ENCODE peak calls at places on chromosome 13, in four cellular contexts. B is HepG2, Y is GM12878, E is A549. C is an unnamed sample.

GRCh38 chr13:46721054-46721453 is 75.9 kb downstream of the ESD start:
- DNase-seq in B (peak), Y (no peak), E (peak), C (peak)

GRCh38 chr13:26964278-26965057 is 203.9 kb upstream of the GPR12 start:
- DNase-seq in B (no peak), Y (no peak), E (no peak), C (no peak)

GRCh38 chr13:20191902-20192469 is 752 bp downstream of the GJB2 start:
- DNase-seq in B (no peak), Y (no peak), E (no peak), C (no peak)

GRCh38 chr13:71867101-71867814 is at the start of gene DACH1:
- DNase-seq in B (peak), Y (no peak), E (no peak), C (peak)

GRCh38 chr13:23381877-23382276 is 51.6 kb downstream of the SACS start:
- DNase-seq in B (no peak), Y (no peak), E (no peak), C (no peak)

GRCh38 chr13:75251188-75251587 is 230.8 kb downstream of the TBC1D4 start:
- DNase-seq in B (no peak), Y (no peak), E (no peak), C (no peak)

GRCh38 chr13:112450118-112450517 is 74.0 kb downstream of the SPACA7 start:
- DNase-seq in B (no peak), Y (no peak), E (no peak), C (no peak)

GRCh38 chr13:80814541-80814940 is 473.6 kb upstream of the SPRY2 start:
- DNase-seq in B (no peak), Y (no peak), E (no peak), C (no peak)

GRCh38 chr13:25469179-25469545 is 97.4 kb downstream of the ATP8A2 start:
- DNase-seq in B (no peak), Y (no peak), E (no peak), C (no peak)

GRCh38 chr13:50732712-50733111 is 110.8 kb downstream of the DLEU7 start:
- DNase-seq in B (no peak), Y (no peak), E (no peak), C (no peak)

GRCh38 chr13:47396915-47397314 is 500.1 kb upstream of the HTR2A start:
- DNase-seq in B (no peak), Y (no peak), E (no peak), C (no peak)

GRCh38 chr13:95643814-95644598 is 500 bp downstream of the DZIP1 start:
- DNase-seq in B (peak), Y (no peak), E (peak), C (no peak)

GRCh38 chr13:30338331-30338851 is 31.0 kb upstream of the KATNAL1 start:
- DNase-seq in B (no peak), Y (no peak), E (no peak), C (no peak)

GRCh38 chr13:24226762-24227161 is 66.2 kb downstream of the SPATA13 start:
- DNase-seq in B (no peak), Y (no peak), E (no peak), C (no peak)

GRCh38 chr13:74574964-74575728 is 440.9 kb upstream of the KLF12 start:
- DNase-seq in B (no peak), Y (no peak), E (no peak), C (no peak)

GRCh38 chr13:61810065-61810464 is 394.4 kb upstream of the PCDH20 start:
- DNase-seq in B (no peak), Y (no peak), E (no peak), C (no peak)

GRCh38 chr13:52454459-52454824 is 836 bp upstream of the CKAP2 start:
- DNase-seq in B (no peak), Y (peak), E (no peak), C (peak)

GRCh38 chr13:40477623-40478608 is 188.5 kb downstream of the FOXO1 start:
- DNase-seq in B (peak), Y (no peak), E (no peak), C (no peak)

GRCh38 chr13:88802886-88803285 is 1131.7 kb downstream of the SLITRK5 start:
- DNase-seq in B (no peak), Y (no peak), E (no peak), C (no peak)

GRCh38 chr13:22828081-22828480 is 352.7 kb upstream of the SGCG start:
- DNase-seq in B (no peak), Y (no peak), E (no peak), C (no peak)

GRCh38 chr13:36453518-36453917 is 21.2 kb downstream of the CCNA1 start:
- DNase-seq in B (no peak), Y (no peak), E (no peak), C (no peak)

GRCh38 chr13:40230833-40231266 is 435.6 kb downstream of the FOXO1 start:
- DNase-seq in B (no peak), Y (no peak), E (no peak), C (no peak)

GRCh38 chr13:24680258-24680920 is at the start of gene ATP12A:
- DNase-seq in B (no peak), Y (no peak), E (no peak), C (no peak)

GRCh38 chr13:63112799-63113395 is 1697.2 kb upstream of the PCDH20 start:
- DNase-seq in B (no peak), Y (no peak), E (no peak), C (no peak)

GRCh38 chr13:32212420-32212819 is 102.7 kb downstream of the ZAR1L start:
- DNase-seq in B (no peak), Y (no peak), E (no peak), C (no peak)

GRCh38 chr13:29978211-29978610 is 127.8 kb upstream of the UBL3 start:
- DNase-seq in B (no peak), Y (no peak), E (no peak), C (no peak)

GRCh38 chr13:74132768-74133656 is 1.2 kb downstream of the KLF12 start:
- DNase-seq in B (no peak), Y (no peak), E (no peak), C (no peak)

GRCh38 chr13:75635621-75636338 is at the start of gene LMO7:
- DNase-seq in B (peak), Y (no peak), E (peak), C (peak)

GRCh38 chr13:102020611-102021216 is 381.1 kb downstream of the FGF14 start:
- DNase-seq in B (no peak), Y (no peak), E (no peak), C (no peak)

GRCh38 chr13:31477961-31478360 is 261.4 kb upstream of the RXFP2 start:
- DNase-seq in B (no peak), Y (no peak), E (no peak), C (no peak)

GRCh38 chr13:67829641-67830040 is 599.5 kb upstream of the PCDH9 start:
- DNase-seq in B (no peak), Y (no peak), E (no peak), C (no peak)

GRCh38 chr13:95233026-95233635 is 68.1 kb downstream of the ABCC4 start:
- DNase-seq in B (no peak), Y (no peak), E (no peak), C (no peak)

GRCh38 chr13:74528751-74529513 is 394.7 kb upstream of the KLF12 start:
- DNase-seq in B (no peak), Y (no peak), E (no peak), C (no peak)

GRCh38 chr13:34349091-34349722 is 531.3 kb downstream of the RFC3 start:
- DNase-seq in B (no peak), Y (no peak), E (no peak), C (no peak)

GRCh38 chr13:31119966-31120733 is 41.6 kb downstream of the HSPH1 start:
- DNase-seq in B (no peak), Y (no peak), E (no peak), C (no peak)

GRCh38 chr13:107203146-107203847 is 635.4 kb upstream of the ARGLU1 start:
- DNase-seq in B (peak), Y (no peak), E (peak), C (no peak)
- TF ChIP-seq POLR2AphosphoS2 in B (no peak), Y (no peak), E (no peak), C (no peak)

GRCh38 chr13:114066956-114067355 is 65.5 kb downstream of the RASA3 start:
- DNase-seq in B (no peak), Y (no peak), E (no peak), C (no peak)

GRCh38 chr13:114065141-114065925 is 67.1 kb downstream of the RASA3 start:
- DNase-seq in B (peak), Y (no peak), E (peak), C (peak)

GRCh38 chr13:114067381-114067885 is 65.0 kb downstream of the RASA3 start:
- DNase-seq in B (no peak), Y (peak), E (no peak), C (no peak)

GRCh38 chr13:114064516-114065140 is 67.8 kb downstream of the RASA3 start:
- DNase-seq in B (no peak), Y (no peak), E (no peak), C (peak)

GRCh38 chr13:114065926-114066774 is 66.3 kb downstream of the RASA3 start:
- DNase-seq in B (no peak), Y (no peak), E (no peak), C (no peak)
- TF ChIP-seq POLR2AphosphoS2 in B (no peak), Y (no peak), E (no peak), C (no peak)

GRCh38 chr13:44068737-44069136 is 189.0 kb downstream of the LACC1 start:
- DNase-seq in B (no peak), Y (no peak), E (no peak), C (no peak)
- TF ChIP-seq POLR2AphosphoS2 in B (no peak), Y (no peak), E (no peak), C (no peak)

GRCh38 chr13:38202730-38203129 is 146.9 kb upstream of the UFM1 start:
- DNase-seq in B (no peak), Y (no peak), E (no peak), C (no peak)
- TF ChIP-seq POLR2AphosphoS2 in B (no peak), Y (no peak), E (no peak), C (no peak)

DNA sequence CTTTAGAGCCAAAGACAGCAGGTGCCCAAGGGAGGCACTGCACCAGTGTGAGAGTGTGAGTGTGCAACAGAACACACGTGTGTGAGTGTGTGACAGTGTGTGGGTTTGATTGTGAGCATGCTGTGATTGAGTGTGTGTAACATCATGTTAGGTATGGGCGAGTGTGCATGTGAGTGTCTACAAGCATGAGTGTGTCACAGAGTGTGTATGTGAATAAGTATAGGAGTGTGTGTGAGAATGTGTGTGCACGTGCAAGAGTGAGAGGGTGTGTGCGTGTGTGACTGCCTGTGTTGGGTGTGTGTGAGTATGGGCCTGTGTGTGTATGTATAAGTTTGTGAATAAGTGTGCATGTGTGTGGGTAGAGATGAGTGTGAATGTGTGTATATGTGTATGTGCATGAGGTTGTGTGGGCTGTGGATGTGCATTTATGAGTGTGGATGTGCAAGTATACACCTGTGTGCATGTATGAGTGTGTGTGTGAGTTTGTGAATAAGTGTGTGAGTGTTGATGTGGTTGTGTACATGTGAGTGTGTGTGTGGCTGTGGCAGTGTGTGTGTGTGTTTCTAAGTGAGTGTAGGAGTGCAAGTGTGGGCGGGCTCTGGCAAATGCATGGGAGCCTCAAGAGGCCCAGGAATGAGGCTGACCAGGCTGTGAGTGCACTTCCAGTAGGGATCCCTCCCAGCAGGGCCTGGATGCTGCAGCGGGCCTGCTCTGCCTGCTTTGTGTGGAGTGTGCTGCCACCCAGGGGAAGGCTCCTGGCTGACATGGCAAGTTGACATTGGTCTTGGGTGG is 198.4 kb downstream of the COL4A1 start:
- DNase-seq in B (peak), Y (no peak), E (peak), C (no peak)
- TF ChIP-seq POLR2AphosphoS2 in B (no peak), Y (no peak), E (no peak), C (no peak)

GRCh38 chr13:44156294-44156658 is 217.3 kb upstream of the SERP2 start:
- DNase-seq in B (no peak), Y (no peak), E (no peak), C (no peak)
- TF ChIP-seq POLR2AphosphoS2 in B (no peak), Y (no peak), E (no peak), C (no peak)

C was measured in K562.